ENCODE peak calls at places on chromosomes 7 and 10, in ten cellular contexts. One of them, this sample, is unnamed.

GRCh38 chr7:103714377-103714927 is 268.4 kb upstream of the SLC26A5 start:
- DNase-seq in AG10803: no peak
- DNase-seq in CD8-positive, alpha-beta memory T cell: no peak
- DNase-seq in cardiac fibroblast: no peak
- DNase-seq in body of pancreas: no peak
- DNase-seq in retinal pigment epithelial cell: no peak
- DNase-seq in neuronal stem cell: no peak
- DNase-seq in mesenchymal stem cell: no peak
- DNase-seq in suprapubic skin: no peak
- DNase-seq in ascending aorta: no peak
- DNase-seq in this sample: no peak

GRCh38 chr10:34113504-34114225 is 701.4 kb downstream of the PARD3 start:
- DNase-seq in body of pancreas: no peak
- DNase-seq in neuronal stem cell: no peak
- DNase-seq in ascending aorta: no peak
- DNase-seq in AG10803: no peak
- DNase-seq in CD8-positive, alpha-beta memory T cell: no peak
- DNase-seq in cardiac fibroblast: no peak
- DNase-seq in suprapubic skin: no peak
- DNase-seq in mesenchymal stem cell: no peak
- DNase-seq in retinal pigment epithelial cell: no peak
- DNase-seq in this sample: no peak

GRCh38 chr10:51522858-51523257 is 176.5 kb downstream of the CSTF2T start:
- DNase-seq in cardiac fibroblast: peak; percentile 7
- DNase-seq in CD8-positive, alpha-beta memory T cell: no peak
- DNase-seq in body of pancreas: no peak
- DNase-seq in neuronal stem cell: no peak
- DNase-seq in ascending aorta: no peak
- DNase-seq in retinal pigment epithelial cell: no peak
- DNase-seq in mesenchymal stem cell: no peak
- DNase-seq in AG10803: peak; percentile 20
- DNase-seq in suprapubic skin: no peak
- DNase-seq in this sample: no peak

GRCh38 chr10:91694170-91694794 is 61.4 kb upstream of the PPP1R3C start:
- DNase-seq in mesenchymal stem cell: peak; percentile 46
- DNase-seq in ascending aorta: no peak
- DNase-seq in CD8-positive, alpha-beta memory T cell: peak; percentile 7
- DNase-seq in suprapubic skin: no peak
- DNase-seq in retinal pigment epithelial cell: no peak
- DNase-seq in neuronal stem cell: peak; percentile 18
- DNase-seq in cardiac fibroblast: peak; percentile 70
- DNase-seq in AG10803: peak; percentile 38
- DNase-seq in body of pancreas: peak; percentile 41
- DNase-seq in this sample: peak; percentile 38

GRCh38 chr7:100465702-100466311 is 1.7 kb upstream of the SPACDR start:
- DNase-seq in neuronal stem cell: peak; percentile 54
- DNase-seq in retinal pigment epithelial cell: no peak
- DNase-seq in mesenchymal stem cell: peak; percentile 77
- DNase-seq in AG10803: peak; percentile 72
- DNase-seq in suprapubic skin: no peak
- DNase-seq in cardiac fibroblast: peak; percentile 74
- DNase-seq in ascending aorta: peak; percentile 88
- DNase-seq in body of pancreas: peak; percentile 84
- DNase-seq in CD8-positive, alpha-beta memory T cell: no peak
- DNase-seq in this sample: no peak

GRCh38 chr7:91836065-91836368 is 44.5 kb downstream of the MTERF1 start:
- DNase-seq in neuronal stem cell: no peak
- DNase-seq in ascending aorta: no peak
- DNase-seq in AG10803: peak; percentile 9
- DNase-seq in suprapubic skin: no peak
- DNase-seq in retinal pigment epithelial cell: no peak
- DNase-seq in body of pancreas: no peak
- DNase-seq in mesenchymal stem cell: no peak
- DNase-seq in CD8-positive, alpha-beta memory T cell: no peak
- DNase-seq in cardiac fibroblast: peak; percentile 16
- DNase-seq in this sample: no peak

GRCh38 chr10:132684164-132684891 is 101.6 kb downstream of the NKX6-2 start:
- DNase-seq in AG10803: peak; percentile 44
- DNase-seq in body of pancreas: peak; percentile 12
- DNase-seq in cardiac fibroblast: peak; percentile 57
- DNase-seq in ascending aorta: peak; percentile 48
- DNase-seq in neuronal stem cell: no peak
- DNase-seq in CD8-positive, alpha-beta memory T cell: peak; percentile 18
- DNase-seq in suprapubic skin: peak; percentile 40
- DNase-seq in mesenchymal stem cell: peak; percentile 56
- DNase-seq in retinal pigment epithelial cell: no peak
- DNase-seq in this sample: peak; percentile 77

GRCh38 chr7:4052126-4052525 is 630.0 kb upstream of the FOXK1 start:
- DNase-seq in ascending aorta: no peak
- DNase-seq in body of pancreas: no peak
- DNase-seq in cardiac fibroblast: no peak
- DNase-seq in neuronal stem cell: no peak
- DNase-seq in CD8-positive, alpha-beta memory T cell: no peak
- DNase-seq in mesenchymal stem cell: no peak
- DNase-seq in AG10803: no peak
- DNase-seq in retinal pigment epithelial cell: no peak
- DNase-seq in suprapubic skin: no peak
- DNase-seq in this sample: no peak

GRCh38 chr7:27219821-27220220 is 19.9 kb upstream of the HOXA13 start:
- DNase-seq in ascending aorta: no peak
- DNase-seq in neuronal stem cell: no peak
- DNase-seq in CD8-positive, alpha-beta memory T cell: no peak
- DNase-seq in AG10803: no peak
- DNase-seq in retinal pigment epithelial cell: no peak
- DNase-seq in body of pancreas: no peak
- DNase-seq in mesenchymal stem cell: no peak
- DNase-seq in suprapubic skin: no peak
- DNase-seq in cardiac fibroblast: no peak
- DNase-seq in this sample: no peak

GRCh38 chr7:133978502-133979295 is 148.4 kb upstream of the LRGUK start:
- DNase-seq in body of pancreas: no peak
- DNase-seq in mesenchymal stem cell: no peak
- DNase-seq in ascending aorta: no peak
- DNase-seq in AG10803: no peak
- DNase-seq in cardiac fibroblast: no peak
- DNase-seq in retinal pigment epithelial cell: no peak
- DNase-seq in suprapubic skin: no peak
- DNase-seq in CD8-positive, alpha-beta memory T cell: no peak
- DNase-seq in neuronal stem cell: no peak
- DNase-seq in this sample: no peak

GRCh38 chr10:77636286-77636966 is 1.2 kb downstream of the KCNMA1 start:
- DNase-seq in neuronal stem cell: no peak
- DNase-seq in retinal pigment epithelial cell: no peak
- DNase-seq in mesenchymal stem cell: no peak
- DNase-seq in cardiac fibroblast: no peak
- DNase-seq in ascending aorta: peak; percentile 64
- DNase-seq in AG10803: no peak
- DNase-seq in CD8-positive, alpha-beta memory T cell: no peak
- DNase-seq in body of pancreas: no peak
- DNase-seq in suprapubic skin: no peak
- DNase-seq in this sample: no peak

GRCh38 chr7:17367502-17367901 is 69.0 kb downstream of the AHR start:
- DNase-seq in neuronal stem cell: no peak
- DNase-seq in suprapubic skin: no peak
- DNase-seq in body of pancreas: no peak
- DNase-seq in AG10803: peak; percentile 23
- DNase-seq in CD8-positive, alpha-beta memory T cell: no peak
- DNase-seq in cardiac fibroblast: no peak
- DNase-seq in retinal pigment epithelial cell: no peak
- DNase-seq in mesenchymal stem cell: no peak
- DNase-seq in ascending aorta: no peak
- DNase-seq in this sample: no peak

GRCh38 chr10:5292196-5292735 is 72.5 kb upstream of the UCN3 start:
- DNase-seq in cardiac fibroblast: peak; percentile 74
- DNase-seq in retinal pigment epithelial cell: no peak
- DNase-seq in CD8-positive, alpha-beta memory T cell: peak; percentile 33
- DNase-seq in mesenchymal stem cell: no peak
- DNase-seq in ascending aorta: no peak
- DNase-seq in AG10803: no peak
- DNase-seq in body of pancreas: no peak
- DNase-seq in neuronal stem cell: no peak
- DNase-seq in suprapubic skin: no peak
- DNase-seq in this sample: peak; percentile 68
- H3K4me3 ChIP-seq in cardiac fibroblast: no peak overlapping the region
- H3K4me3 ChIP-seq in retinal pigment epithelial cell: no peak overlapping the region
- H3K4me3 ChIP-seq in CD8-positive, alpha-beta memory T cell: peak overlapping the region; percentile 63
- H3K4me3 ChIP-seq in mesenchymal stem cell: no peak overlapping the region
- H3K4me3 ChIP-seq in ascending aorta: no peak overlapping the region
- H3K4me3 ChIP-seq in AG10803: no peak overlapping the region
- H3K4me3 ChIP-seq in body of pancreas: no peak overlapping the region
- H3K4me3 ChIP-seq in neuronal stem cell: no peak overlapping the region
- H3K4me3 ChIP-seq in suprapubic skin: peak overlapping the region; percentile 6
- H3K4me3 ChIP-seq in this sample: peak overlapping the region; percentile 28

GRCh38 chr7:105752671-105753275 is 123.6 kb downstream of the ATXN7L1 start:
- DNase-seq in cardiac fibroblast: no peak
- DNase-seq in CD8-positive, alpha-beta memory T cell: no peak
- DNase-seq in suprapubic skin: no peak
- DNase-seq in AG10803: no peak
- DNase-seq in mesenchymal stem cell: no peak
- DNase-seq in body of pancreas: no peak
- DNase-seq in neuronal stem cell: no peak
- DNase-seq in ascending aorta: no peak
- DNase-seq in retinal pigment epithelial cell: no peak
- DNase-seq in this sample: no peak
- H3K4me3 ChIP-seq in cardiac fibroblast: no peak overlapping the region
- H3K4me3 ChIP-seq in CD8-positive, alpha-beta memory T cell: no peak overlapping the region
- H3K4me3 ChIP-seq in suprapubic skin: no peak overlapping the region
- H3K4me3 ChIP-seq in AG10803: no peak overlapping the region
- H3K4me3 ChIP-seq in mesenchymal stem cell: no peak overlapping the region
- H3K4me3 ChIP-seq in body of pancreas: no peak overlapping the region
- H3K4me3 ChIP-seq in neuronal stem cell: no peak overlapping the region
- H3K4me3 ChIP-seq in ascending aorta: no peak overlapping the region
- H3K4me3 ChIP-seq in retinal pigment epithelial cell: no peak overlapping the region
- H3K4me3 ChIP-seq in this sample: no peak overlapping the region

GRCh38 chr10:59908808-59909143 is 2.4 kb upstream of the CCDC6 start:
- DNase-seq in ascending aorta: no peak
- DNase-seq in suprapubic skin: no peak
- DNase-seq in body of pancreas: no peak
- DNase-seq in CD8-positive, alpha-beta memory T cell: no peak
- DNase-seq in neuronal stem cell: no peak
- DNase-seq in mesenchymal stem cell: no peak
- DNase-seq in AG10803: no peak
- DNase-seq in cardiac fibroblast: no peak
- DNase-seq in retinal pigment epithelial cell: no peak
- DNase-seq in this sample: no peak
- H3K4me3 ChIP-seq in ascending aorta: no peak overlapping the region
- H3K4me3 ChIP-seq in suprapubic skin: peak overlapping the region; percentile 99
- H3K4me3 ChIP-seq in body of pancreas: no peak overlapping the region
- H3K4me3 ChIP-seq in CD8-positive, alpha-beta memory T cell: peak overlapping the region; percentile 71
- H3K4me3 ChIP-seq in neuronal stem cell: peak overlapping the region; percentile 92
- H3K4me3 ChIP-seq in mesenchymal stem cell: no peak overlapping the region
- H3K4me3 ChIP-seq in AG10803: peak overlapping the region; percentile 94
- H3K4me3 ChIP-seq in cardiac fibroblast: no peak overlapping the region
- H3K4me3 ChIP-seq in retinal pigment epithelial cell: peak overlapping the region; percentile 52
- H3K4me3 ChIP-seq in this sample: no peak overlapping the region

GRCh38 chr7:129168219-129168991 is 20.0 kb upstream of the SMO start:
- DNase-seq in retinal pigment epithelial cell: no peak
- DNase-seq in mesenchymal stem cell: peak; percentile 7
- DNase-seq in AG10803: no peak
- DNase-seq in cardiac fibroblast: no peak
- DNase-seq in ascending aorta: no peak
- DNase-seq in suprapubic skin: no peak
- DNase-seq in neuronal stem cell: no peak
- DNase-seq in CD8-positive, alpha-beta memory T cell: no peak
- DNase-seq in body of pancreas: no peak
- DNase-seq in this sample: no peak

GRCh38 chr7:129169171-129169643 is 19.2 kb upstream of the SMO start:
- DNase-seq in CD8-positive, alpha-beta memory T cell: peak; percentile 50
- DNase-seq in body of pancreas: peak; percentile 28
- DNase-seq in neuronal stem cell: peak; percentile 49
- DNase-seq in AG10803: no peak
- DNase-seq in mesenchymal stem cell: peak; percentile 25
- DNase-seq in retinal pigment epithelial cell: no peak
- DNase-seq in ascending aorta: no peak
- DNase-seq in cardiac fibroblast: no peak
- DNase-seq in suprapubic skin: no peak
- DNase-seq in this sample: no peak

GRCh38 chr7:129166745-129167144 is 21.7 kb upstream of the SMO start:
- DNase-seq in body of pancreas: no peak
- DNase-seq in retinal pigment epithelial cell: no peak
- DNase-seq in mesenchymal stem cell: no peak
- DNase-seq in CD8-positive, alpha-beta memory T cell: no peak
- DNase-seq in ascending aorta: no peak
- DNase-seq in AG10803: no peak
- DNase-seq in cardiac fibroblast: no peak
- DNase-seq in neuronal stem cell: no peak
- DNase-seq in suprapubic skin: no peak
- DNase-seq in this sample: no peak

GRCh38 chr7:129170373-129171021 is 17.9 kb upstream of the SMO start:
- DNase-seq in cardiac fibroblast: no peak
- DNase-seq in AG10803: no peak
- DNase-seq in neuronal stem cell: no peak
- DNase-seq in retinal pigment epithelial cell: no peak
- DNase-seq in ascending aorta: no peak
- DNase-seq in body of pancreas: no peak
- DNase-seq in suprapubic skin: no peak
- DNase-seq in CD8-positive, alpha-beta memory T cell: no peak
- DNase-seq in mesenchymal stem cell: no peak
- DNase-seq in this sample: no peak

GRCh38 chr7:129169705-129170319 is 18.6 kb upstream of the SMO start:
- DNase-seq in ascending aorta: no peak
- DNase-seq in suprapubic skin: no peak
- DNase-seq in mesenchymal stem cell: peak; percentile 3
- DNase-seq in neuronal stem cell: no peak
- DNase-seq in retinal pigment epithelial cell: no peak
- DNase-seq in AG10803: no peak
- DNase-seq in body of pancreas: no peak
- DNase-seq in cardiac fibroblast: no peak
- DNase-seq in CD8-positive, alpha-beta memory T cell: no peak
- DNase-seq in this sample: no peak
- H3K4me3 ChIP-seq in ascending aorta: peak overlapping the region; percentile 63
- H3K4me3 ChIP-seq in suprapubic skin: peak overlapping the region; percentile 44
- H3K4me3 ChIP-seq in mesenchymal stem cell: no peak overlapping the region
- H3K4me3 ChIP-seq in neuronal stem cell: no peak overlapping the region
- H3K4me3 ChIP-seq in retinal pigment epithelial cell: peak overlapping the region; percentile 49
- H3K4me3 ChIP-seq in AG10803: peak overlapping the region; percentile 49
- H3K4me3 ChIP-seq in body of pancreas: no peak overlapping the region
- H3K4me3 ChIP-seq in cardiac fibroblast: no peak overlapping the region
- H3K4me3 ChIP-seq in CD8-positive, alpha-beta memory T cell: peak overlapping the region; percentile 9
- H3K4me3 ChIP-seq in this sample: no peak overlapping the region

GRCh38 chr7:86469680-86470295 is 173.9 kb upstream of the GRM3 start:
- DNase-seq in CD8-positive, alpha-beta memory T cell: no peak
- DNase-seq in body of pancreas: peak; percentile 69
- DNase-seq in AG10803: peak; percentile 59
- DNase-seq in suprapubic skin: no peak
- DNase-seq in mesenchymal stem cell: peak; percentile 62
- DNase-seq in neuronal stem cell: peak; percentile 80
- DNase-seq in ascending aorta: peak; percentile 63
- DNase-seq in retinal pigment epithelial cell: peak; percentile 37
- DNase-seq in cardiac fibroblast: peak; percentile 84
- DNase-seq in this sample: peak; percentile 76
- H3K4me3 ChIP-seq in CD8-positive, alpha-beta memory T cell: no peak overlapping the region
- H3K4me3 ChIP-seq in body of pancreas: no peak overlapping the region
- H3K4me3 ChIP-seq in AG10803: no peak overlapping the region
- H3K4me3 ChIP-seq in suprapubic skin: no peak overlapping the region
- H3K4me3 ChIP-seq in mesenchymal stem cell: no peak overlapping the region
- H3K4me3 ChIP-seq in neuronal stem cell: no peak overlapping the region
- H3K4me3 ChIP-seq in ascending aorta: no peak overlapping the region
- H3K4me3 ChIP-seq in retinal pigment epithelial cell: no peak overlapping the region
- H3K4me3 ChIP-seq in cardiac fibroblast: no peak overlapping the region
- H3K4me3 ChIP-seq in this sample: no peak overlapping the region

This sample was measured in Jurkat, Clone E6-1.